ENCODE peak calls at places on chromosome 9, in seven cellular contexts. P is fibroblast of the aortic adventitia, F is cardiac muscle cell, J is GM23338, B is IMR-90, Z is breast epithelium, R is Panc1. W is an unnamed sample.
A peak's percentile ranks its signal among the peaks of the same experiment; 100 is the strongest.

GRCh38 chr9:14031015-14031414 is 282.9 kb downstream of the NFIB start:
- DNase-seq in P (peak; percentile 65), F (peak; percentile 95), J (peak; percentile 68), B (peak; percentile 18), Z (no peak), R (no peak), W (peak; percentile 69)

GRCh38 chr9:211557-211956 is 3.1 kb upstream of the DOCK8 start:
- DNase-seq in P (peak; percentile 44), F (peak; percentile 74), J (no peak), B (no peak), Z (no peak), R (no peak), W (no peak)

GRCh38 chr9:69078581-69078980 is 43.0 kb downstream of the FXN start:
- DNase-seq in P (peak; percentile 91), F (peak; percentile 93), J (no peak), B (no peak), Z (peak; percentile 54), R (no peak), W (no peak)

GRCh38 chr9:1440276-1440675 is 390.1 kb downstream of the DMRT2 start:
- DNase-seq in P (no peak), F (no peak), J (no peak), B (no peak), Z (no peak), R (no peak), W (no peak)

GRCh38 chr9:84061613-84062205 is 81.1 kb downstream of the RMI1 start:
- DNase-seq in P (no peak), F (no peak), J (no peak), B (no peak), Z (no peak), R (no peak), W (no peak)

GRCh38 chr9:4262735-4263141 is 37.1 kb downstream of the GLIS3 start:
- DNase-seq in P (peak; percentile 77), F (peak; percentile 75), J (peak; percentile 26), B (peak; percentile 87), Z (no peak), R (peak; percentile 51), W (peak; percentile 64)

GRCh38 chr9:72753261-72753893 is 199.5 kb downstream of the ALDH1A1 start:
- DNase-seq in P (peak; percentile 60), F (peak; percentile 32), J (no peak), B (peak; percentile 31), Z (no peak), R (peak; percentile 7), W (peak; percentile 28)

GRCh38 chr9:134365791-134366222 is 39.6 kb downstream of the RXRA start:
- DNase-seq in P (peak; percentile 75), F (peak; percentile 49), J (peak; percentile 35), B (no peak), Z (peak; percentile 60), R (no peak), W (peak; percentile 51)

GRCh38 chr9:4985376-4986266 is 549 bp downstream of the JAK2 start:
- DNase-seq in P (peak; percentile 47), F (peak; percentile 49), J (peak; percentile 67), B (peak; percentile 45), Z (no peak), R (no peak), W (peak; percentile 74)

GRCh38 chr9:88651682-88652633 is 117.0 kb downstream of the NXNL2 start:
- DNase-seq in P (peak; percentile 99), F (peak; percentile 97), J (no peak), B (peak; percentile 99), Z (peak; percentile 68), R (no peak), W (peak; percentile 96)

GRCh38 chr9:70049236-70049635 is 5.6 kb downstream of the MAMDC2 start:
- DNase-seq in P (peak; percentile 62), F (peak; percentile 80), J (no peak), B (peak; percentile 79), Z (peak; percentile 84), R (no peak), W (peak; percentile 68)

GRCh38 chr9:137278061-137278912 is 761 bp downstream of the TOR4A start:
- DNase-seq in P (no peak), F (peak; percentile 30), J (peak; percentile 69), B (no peak), Z (no peak), R (no peak), W (peak; percentile 42)

GRCh38 chr9:96651626-96652025 is 3.5 kb downstream of the PRXL2C start:
- DNase-seq in P (peak; percentile 49), F (peak; percentile 48), J (peak; percentile 12), B (peak; percentile 51), Z (no peak), R (no peak), W (peak; percentile 38)

GRCh38 chr9:95477885-95478790 is 38.6 kb downstream of the PTCH1 start:
- DNase-seq in P (no peak), F (no peak), J (no peak), B (no peak), Z (no peak), R (no peak), W (peak; percentile 81)

GRCh38 chr9:121529237-121529987 is 29.8 kb upstream of the GGTA1 start:
- DNase-seq in P (peak; percentile 99), F (peak; percentile 99), J (no peak), B (peak; percentile 99), Z (peak; percentile 95), R (no peak), W (peak; percentile 82)

GRCh38 chr9:80516678-80517077 is 944.9 kb downstream of the TLE4 start:
- DNase-seq in P (no peak), F (no peak), J (no peak), B (no peak), Z (no peak), R (no peak), W (no peak)

GRCh38 chr9:135100241-135101067 is 13.0 kb downstream of the OLFM1 start:
- DNase-seq in P (no peak), F (no peak), J (no peak), B (no peak), Z (no peak), R (no peak), W (no peak)

DNA sequence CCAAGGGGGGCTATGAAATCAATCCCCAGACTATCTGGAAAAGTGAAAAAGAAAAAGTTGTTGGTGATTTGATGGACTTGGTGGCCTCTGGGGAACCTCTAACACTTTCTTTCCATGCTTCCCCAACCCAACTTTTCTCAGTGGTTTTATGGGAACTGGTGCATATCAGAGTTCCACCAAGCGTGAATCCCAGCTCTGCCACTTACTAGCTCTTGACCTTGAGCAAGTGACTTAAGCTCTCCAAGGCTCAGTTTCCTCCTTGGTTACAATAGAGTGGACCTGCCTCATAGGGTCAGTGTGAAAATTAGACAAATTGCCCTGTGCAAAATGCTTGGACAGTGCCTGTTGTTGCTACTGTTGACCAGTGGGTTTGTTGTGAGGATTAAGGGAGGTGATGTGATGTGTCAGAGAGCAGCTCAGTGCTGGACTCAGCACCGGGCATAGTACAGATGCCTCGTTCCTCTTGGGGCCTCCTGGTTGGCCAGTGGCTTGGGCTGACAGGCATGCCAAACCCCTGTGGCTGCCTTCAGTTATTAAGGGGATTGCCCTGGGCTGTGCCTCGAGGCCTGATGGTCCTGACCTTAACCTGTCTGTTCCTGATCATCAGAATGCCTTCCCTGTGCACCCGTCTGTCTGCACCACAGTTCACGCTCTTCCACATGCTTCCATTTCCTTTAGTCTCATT is 49.3 kb downstream of the COL15A1 start:
- DNase-seq in P (no peak), F (no peak), J (no peak), B (no peak), Z (no peak), R (no peak), W (no peak)
- H3K4me3 ChIP-seq in P (no peak overlapping the region), F (no peak overlapping the region), J (no peak overlapping the region), B (no peak overlapping the region), Z (no peak overlapping the region), R (no peak overlapping the region), W (no peak overlapping the region)

DNA sequence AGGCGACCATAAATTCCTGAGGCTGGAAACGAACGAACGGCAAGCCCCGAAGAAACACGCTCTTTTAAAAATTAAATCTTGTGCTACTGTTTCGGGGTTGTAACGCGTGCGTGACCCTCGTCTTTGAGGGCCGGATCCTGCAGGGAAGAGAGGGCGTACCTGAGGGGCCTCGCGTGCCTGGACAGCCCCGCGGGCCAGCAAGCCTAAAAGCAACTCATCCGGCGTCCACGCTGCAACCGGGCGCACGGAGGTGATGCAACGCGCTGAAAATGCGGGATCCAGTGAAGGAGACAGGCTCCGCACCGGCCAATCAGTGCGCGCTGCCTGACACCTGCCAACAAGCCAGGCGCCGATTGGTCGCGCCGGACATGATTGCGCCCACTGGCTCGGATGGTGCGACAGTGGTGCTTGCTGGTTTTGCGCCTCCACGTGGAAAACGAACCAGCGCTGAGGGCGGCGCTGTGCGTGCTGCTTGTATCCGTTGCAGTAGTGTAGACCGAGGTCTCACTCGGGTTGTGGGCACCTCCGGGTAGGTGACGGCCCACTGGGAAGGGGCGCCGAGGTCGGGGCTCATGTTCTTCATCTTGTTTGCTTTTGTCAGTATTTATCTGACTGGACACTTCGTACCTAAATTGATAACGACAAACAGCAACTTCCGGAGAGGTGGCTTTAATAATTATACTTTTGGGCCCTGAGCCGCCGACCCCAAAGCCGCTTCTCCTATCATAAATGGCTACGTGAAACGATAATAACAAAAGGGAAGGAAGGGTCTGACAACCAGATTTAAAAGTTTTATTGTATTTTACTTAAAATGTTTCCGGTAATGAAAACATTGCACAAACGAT is at the start of gene IARS1:
- DNase-seq in P (peak; percentile 98), F (peak; percentile 99), J (peak; percentile 97), B (peak; percentile 98), Z (peak; percentile 99), R (peak; percentile 82), W (peak; percentile 98)
- TF ChIP-seq CTCF in P (peak; percentile 31), F (peak; percentile 35), J (no peak), B (peak; percentile 44), Z (no peak), R (peak; percentile 26), W (no peak)

GRCh38 chr9:126411948-126412284 is 85.3 kb downstream of the MVB12B start:
- DNase-seq in P (no peak), F (no peak), J (no peak), B (no peak), Z (no peak), R (no peak), W (no peak)
- H3K4me3 ChIP-seq in P (no peak overlapping the region), F (no peak overlapping the region), J (no peak overlapping the region), B (no peak overlapping the region), Z (peak overlapping the region; percentile 35), R (no peak overlapping the region), W (no peak overlapping the region)

GRCh38 chr9:93710370-93710723 is 134.0 kb downstream of the PHF2 start:
- DNase-seq in P (no peak), F (no peak), J (no peak), B (no peak), Z (no peak), R (no peak), W (no peak)

GRCh38 chr9:93709600-93710369 is 133.4 kb downstream of the PHF2 start:
- DNase-seq in P (no peak), F (peak; percentile 9), J (no peak), B (no peak), Z (no peak), R (no peak), W (peak; percentile 73)

GRCh38 chr9:93712896-93713295 is 136.5 kb downstream of the PHF2 start:
- DNase-seq in P (no peak), F (no peak), J (no peak), B (no peak), Z (no peak), R (no peak), W (no peak)

GRCh38 chr9:93711002-93711401 is 134.6 kb downstream of the PHF2 start:
- DNase-seq in P (no peak), F (no peak), J (no peak), B (no peak), Z (no peak), R (no peak), W (no peak)

DNA sequence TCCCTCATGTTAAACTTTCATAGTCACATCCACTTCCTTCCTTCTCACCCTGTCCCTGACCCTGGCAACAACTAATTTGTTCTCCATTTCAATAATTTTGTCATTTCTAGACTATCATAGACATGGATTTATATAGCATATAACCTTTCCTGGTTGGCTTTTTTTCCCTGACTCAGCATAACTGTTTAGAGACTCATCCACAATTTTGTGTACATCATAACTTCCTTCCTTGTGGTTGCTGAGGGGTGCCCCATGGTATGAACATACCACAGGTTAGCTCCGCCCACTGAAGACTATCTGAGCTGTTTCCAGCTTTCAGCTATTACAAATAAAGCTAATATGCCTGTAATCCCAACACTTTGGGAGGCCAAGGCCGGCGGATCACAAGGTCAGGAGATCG is 137.3 kb downstream of the PHF2 start:
- DNase-seq in P (no peak), F (no peak), J (no peak), B (no peak), Z (no peak), R (no peak), W (peak; percentile 16)
- TF ChIP-seq CTCF in P (no peak), F (no peak), J (no peak), B (no peak), Z (no peak), R (no peak), W (no peak)

W was measured in fibroblast of villous mesenchyme.